ENCODE peak calls at places on chromosomes 2 and 18, in four cellular contexts. S, B, E and J are unnamed samples.

GRCh38 chr2:191845248-191845715 is 1.6 kb downstream of the CAVIN2 start:
- DNase-seq in E (peak), B (no peak), S (no peak), J (peak)

GRCh38 chr18:63366270-63366990 is 576 bp downstream of the KDSR start:
- DNase-seq in S (peak), E (peak), B (peak), J (peak)

GRCh38 chr18:61893304-61893970 is 630 bp upstream of the RNF152 start:
- DNase-seq in B (peak), E (peak), S (no peak), J (peak)

GRCh38 chr18:37956902-37957301 is 391.3 kb upstream of the CELF4 start:
- DNase-seq in S (no peak), E (no peak), B (no peak), J (no peak)

GRCh38 chr2:120935339-120936313 is 200.0 kb downstream of the GLI2 start:
- DNase-seq in E (peak), S (peak), B (no peak), J (no peak)

GRCh38 chr18:3262234-3263171 is 570 bp downstream of the MYL12B start:
- DNase-seq in E (no peak), B (no peak), S (peak), J (no peak)

GRCh38 chr2:240820014-240820606 is at the start of gene KIF1A:
- DNase-seq in B (peak), E (peak), S (no peak), J (peak)

GRCh38 chr2:151927501-151928221 is 99.4 kb upstream of the ARL5A start:
- DNase-seq in S (no peak), B (peak), E (no peak), J (no peak)

GRCh38 chr2:66569321-66569851 is 134.5 kb downstream of the MEIS1 start:
- DNase-seq in B (no peak), E (peak), S (no peak), J (no peak)

GRCh38 chr2:120480903-120481445 is 135.0 kb downstream of the INHBB start:
- DNase-seq in B (no peak), S (no peak), E (no peak), J (peak)

GRCh38 chr2:26298638-26299393 is 47.1 kb upstream of the SELENOI start:
- DNase-seq in E (peak), B (peak), S (no peak), J (no peak)

GRCh38 chr2:24702800-24703199 is 90.4 kb downstream of the PTRHD1 start:
- DNase-seq in B (no peak), E (no peak), S (peak), J (no peak)

GRCh38 chr2:230885467-230886130 is 20.9 kb downstream of the ITM2C start:
- DNase-seq in B (peak), E (peak), S (no peak), J (peak)

GRCh38 chr18:8635087-8635486 is 25.9 kb downstream of the RAB12 start:
- DNase-seq in E (no peak), B (no peak), S (no peak), J (no peak)

GRCh38 chr2:152221870-152222269 is 46.3 kb upstream of the STAM2 start:
- DNase-seq in E (no peak), S (no peak), B (no peak), J (no peak)

GRCh38 chr2:159072795-159073194 is 104.4 kb downstream of the TANC1 start:
- DNase-seq in B (no peak), S (peak), E (no peak), J (no peak)

GRCh38 chr18:58784601-58785137 is 80.0 kb upstream of the ZNF532 start:
- DNase-seq in S (peak), B (peak), E (peak), J (peak)

GRCh38 chr2:127658641-127659407 is 12.9 kb downstream of the GPR17 start:
- DNase-seq in S (no peak), B (no peak), E (no peak), J (peak)

GRCh38 chr2:241140445-241140840 is 8.8 kb downstream of the PASK start:
- DNase-seq in S (no peak), E (no peak), B (no peak), J (no peak)

GRCh38 chr2:105777071-105777482 is 32.4 kb downstream of the NCK2 start:
- DNase-seq in E (no peak), B (peak), S (no peak), J (no peak)

GRCh38 chr2:10165282-10165681 is 42.7 kb downstream of the RRM2 start:
- DNase-seq in B (peak), E (no peak), S (no peak), J (no peak)

GRCh38 chr2:60533114-60534033 is 20.1 kb downstream of the BCL11A start:
- DNase-seq in S (peak), E (no peak), B (no peak), J (no peak)

GRCh38 chr2:233480490-233481202 is 85.9 kb downstream of the USP40 start:
- DNase-seq in B (no peak), E (no peak), S (peak), J (no peak)

GRCh38 chr2:10495311-10495987 is 47.3 kb upstream of the ODC1 start:
- DNase-seq in S (no peak), B (no peak), E (no peak), J (no peak)

GRCh38 chr2:120419073-120419472 is 73.1 kb downstream of the INHBB start:
- DNase-seq in B (peak), S (no peak), E (no peak), J (no peak)

GRCh38 chr2:29398384-29399237 is 283.4 kb downstream of the CLIP4 start:
- DNase-seq in S (no peak), B (peak), E (peak), J (no peak)

GRCh38 chr2:231161252-231162035 is 36.6 kb upstream of the HTR2B start:
- DNase-seq in E (no peak), S (peak), B (no peak), J (no peak)

GRCh38 chr2:71850306-71850801 is 297.3 kb downstream of the CYP26B1 start:
- DNase-seq in B (peak), S (no peak), E (no peak), J (no peak)

DNA sequence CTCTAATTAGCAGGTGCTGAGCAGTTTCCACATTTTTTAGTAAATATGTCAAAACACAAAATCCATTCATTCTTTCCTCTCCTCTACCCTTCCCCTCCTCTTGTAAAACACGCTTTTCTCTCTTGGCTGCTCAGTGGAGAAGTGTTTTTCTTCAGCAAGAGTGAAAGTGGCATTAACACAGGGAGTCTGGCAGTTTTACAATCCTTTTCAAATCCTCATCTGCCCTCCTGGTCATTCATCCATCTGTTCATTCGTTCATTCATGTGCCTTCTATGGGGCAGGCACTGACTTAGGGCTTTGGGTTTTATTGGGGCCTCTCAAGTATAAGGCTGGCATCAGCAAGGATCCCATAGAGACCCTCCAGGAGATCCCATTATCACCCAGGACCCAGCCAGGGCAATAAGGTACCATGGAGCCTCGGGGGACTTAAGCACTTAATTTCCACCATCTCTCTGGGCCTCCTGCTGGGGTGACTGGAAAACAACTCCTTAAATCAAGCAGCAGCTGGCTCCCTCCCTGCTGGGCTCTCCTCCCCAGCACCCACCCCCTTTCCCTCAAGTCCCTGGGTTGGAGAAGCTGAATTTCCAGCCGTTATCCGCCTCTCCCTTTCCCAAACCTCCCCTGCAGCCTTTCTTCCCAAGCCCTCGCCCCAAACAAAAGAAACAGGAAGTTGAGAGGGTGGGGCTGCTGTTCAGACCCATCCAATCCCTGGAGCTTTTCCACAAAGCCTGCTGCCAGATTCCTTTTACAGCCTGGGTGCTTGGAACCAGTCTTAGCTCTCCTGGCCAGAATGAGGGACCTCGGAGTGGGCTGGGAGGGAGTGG is 32.6 kb downstream of the MARCHF4 start:
- DNase-seq in E (peak), S (peak), B (peak), J (peak)
- TF ChIP-seq CTCF in E (no peak), S (no peak), B (peak), J (no peak)

GRCh38 chr18:7568426-7568825 is 1.3 kb downstream of the PTPRM start:
- DNase-seq in B (no peak), E (peak), S (peak), J (peak)

GRCh38 chr18:7566244-7566586 is 901 bp upstream of the PTPRM start:
- DNase-seq in E (no peak), S (no peak), B (no peak), J (no peak)

GRCh38 chr18:7565677-7566076 is 1.4 kb upstream of the PTPRM start:
- DNase-seq in E (no peak), B (no peak), S (peak), J (no peak)

GRCh38 chr18:7567487-7568425 is 640 bp downstream of the PTPRM start:
- DNase-seq in E (peak), S (peak), B (peak), J (peak)

GRCh38 chr18:7566587-7567486 is at the start of gene PTPRM:
- DNase-seq in B (peak), E (peak), S (peak), J (peak)
- TF ChIP-seq CTCF in B (peak), E (no peak), S (no peak), J (no peak)

DNA sequence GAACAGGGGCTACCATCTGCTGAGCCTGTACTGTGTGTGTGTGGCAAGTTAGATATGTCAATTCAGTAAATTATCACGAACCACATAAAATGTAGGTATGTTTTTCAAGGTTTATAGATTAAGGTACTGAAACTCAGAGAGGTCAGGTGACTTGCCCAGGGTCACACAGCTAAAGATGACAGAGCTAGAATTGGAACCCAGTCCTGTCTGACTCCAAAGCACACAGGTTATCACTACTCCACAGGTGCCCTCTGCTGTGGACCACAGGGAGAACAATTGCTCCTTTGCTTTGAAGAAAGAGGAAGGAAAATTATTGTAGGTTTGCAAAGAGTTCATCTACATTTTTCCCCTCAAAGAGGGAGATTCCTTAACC is 229.7 kb upstream of the AGAP1 start:
- DNase-seq in E (no peak), S (peak), B (no peak), J (no peak)
- TF ChIP-seq CTCF in E (no peak), S (peak), B (peak), J (no peak)

DNA sequence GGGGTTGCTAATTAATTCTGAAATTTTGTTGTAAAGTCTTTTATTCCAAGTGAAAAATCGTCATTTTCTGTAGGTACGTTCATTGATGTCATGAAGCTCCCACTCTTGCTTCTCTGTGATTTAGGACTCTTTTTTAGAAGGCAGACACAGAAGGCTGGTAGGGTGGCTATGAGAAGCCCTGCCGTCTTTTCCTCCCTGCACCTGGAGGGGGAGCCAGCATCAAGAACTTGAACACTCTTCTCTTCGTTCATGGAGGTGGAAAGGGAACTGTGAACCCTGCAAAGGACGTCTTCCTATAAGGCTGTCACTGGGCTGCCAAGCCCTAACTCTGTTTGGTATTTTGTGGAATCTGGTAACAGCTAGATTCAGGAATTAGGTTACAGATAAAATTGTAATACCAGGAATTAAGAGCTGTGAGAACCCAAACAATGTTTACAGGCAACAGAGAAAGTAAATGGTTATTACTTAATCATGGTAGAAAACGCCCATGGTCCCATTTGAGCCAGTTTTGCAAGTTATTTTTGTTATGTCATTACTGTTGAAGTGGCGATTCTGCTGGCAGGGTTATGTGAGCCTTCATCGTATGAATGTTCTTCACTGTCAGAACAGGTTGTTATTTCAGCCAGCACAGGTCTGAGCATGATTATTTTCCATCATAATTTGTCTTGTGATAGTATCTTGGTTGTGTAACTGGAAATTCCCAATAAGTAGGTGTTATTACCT is 112.2 kb downstream of the OSBPL6 start:
- DNase-seq in B (peak), E (peak), S (peak), J (peak)
- TF ChIP-seq CTCF in B (peak), E (peak), S (peak), J (peak)

GRCh38 chr2:211816739-211817138 is 721.9 kb downstream of the ERBB4 start:
- DNase-seq in S (no peak), E (no peak), B (no peak), J (no peak)

DNA sequence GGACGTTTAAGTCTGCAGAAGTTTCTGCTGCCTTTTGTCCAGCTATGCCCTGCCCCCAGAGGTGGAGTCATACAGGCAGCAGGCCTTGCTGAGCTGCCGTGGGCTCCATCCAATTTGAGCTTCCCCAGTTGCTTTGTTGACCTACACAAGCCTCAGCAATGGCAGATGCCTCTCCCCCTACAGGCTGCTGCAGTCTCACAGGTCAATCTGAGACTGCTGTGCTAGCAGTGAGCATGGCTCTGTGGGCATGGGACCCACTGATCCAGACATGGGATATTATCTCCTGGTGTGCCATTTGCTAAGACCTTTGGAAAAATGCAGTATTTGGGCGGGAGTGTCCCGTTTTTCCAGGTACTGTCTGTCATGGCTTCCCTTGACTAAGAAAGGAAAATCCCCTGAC is 726.0 kb downstream of the ERBB4 start:
- DNase-seq in B (peak), S (no peak), E (no peak), J (no peak)
- TF ChIP-seq CTCF in B (peak), S (no peak), E (no peak), J (no peak)

GRCh38 chr2:194319222-194319992 is 1337.6 kb upstream of the SLC39A10 start:
- DNase-seq in B (peak), E (no peak), S (no peak), J (no peak)
- TF ChIP-seq CTCF in B (peak), E (no peak), S (peak), J (peak)

DNA sequence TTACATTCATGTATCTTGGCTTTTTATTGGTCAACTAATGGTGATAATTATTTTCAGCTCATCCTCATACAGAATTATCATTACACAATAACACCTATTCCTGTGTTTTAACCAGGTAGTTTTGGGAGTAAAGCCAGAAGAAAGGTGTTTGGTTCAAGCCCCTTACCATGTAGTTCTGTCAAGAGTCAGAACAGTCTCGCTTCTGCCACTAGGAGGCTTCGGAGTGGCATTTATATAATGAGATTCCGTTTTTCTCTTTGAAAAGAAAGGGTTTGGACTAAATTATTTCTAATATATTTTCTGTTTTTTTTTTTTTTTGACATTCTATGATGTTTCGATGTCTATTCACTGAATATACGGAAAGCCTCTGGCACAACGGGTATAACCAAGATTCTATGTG is 217.8 kb downstream of the CDH7 start:
- DNase-seq in B (no peak), S (peak), E (no peak), J (no peak)
- TF ChIP-seq CTCF in B (peak), S (peak), E (peak), J (peak)

GRCh38 chr18:46771141-46771540 is 14.3 kb upstream of the ST8SIA5 start:
- DNase-seq in B (no peak), S (no peak), E (no peak), J (no peak)
- TF ChIP-seq CTCF in B (no peak), S (no peak), E (no peak), J (no peak)